ENCODE peak calls at places on chromosomes 11 and 22, in four cellular contexts. M, T, B and Z are unnamed samples.

GRCh38 chr11:79344765-79345164 is 96.1 kb downstream of the TENM4 start:
- DNase-seq in M (no peak), T (no peak), B (no peak), Z (no peak)

GRCh38 chr22:27105142-27106025 is 448.0 kb downstream of the MIAT start:
- DNase-seq in M (no peak), T (no peak), B (no peak), Z (no peak)

GRCh38 chr11:119375629-119376196 is 5.8 kb downstream of the USP2 start:
- DNase-seq in M (peak; percentile 2), T (no peak), B (no peak), Z (no peak)

GRCh38 chr11:12556155-12556554 is 118.1 kb upstream of the TEAD1 start:
- DNase-seq in M (no peak), T (no peak), B (no peak), Z (no peak)

GRCh38 chr11:12449961-12450715 is 72.8 kb downstream of the PARVA start:
- DNase-seq in M (no peak), T (no peak), B (no peak), Z (no peak)

GRCh38 chr22:26643368-26644100 is 13.9 kb upstream of the MIAT start:
- DNase-seq in M (no peak), T (no peak), B (no peak), Z (no peak)

GRCh38 chr22:37186228-37186996 is 1.6 kb downstream of the C1QTNF6 start:
- DNase-seq in M (no peak), T (peak; percentile 83), B (no peak), Z (peak; percentile 33)

GRCh38 chr11:130359419-130359818 is 44.7 kb upstream of the ZBTB44 start:
- DNase-seq in M (no peak), T (no peak), B (no peak), Z (no peak)

GRCh38 chr11:85062626-85063025 is 564.5 kb downstream of the DLG2 start:
- DNase-seq in M (no peak), T (peak; percentile 4), B (no peak), Z (no peak)

GRCh38 chr11:66409226-66409625 is 11.6 kb upstream of the NPAS4 start:
- DNase-seq in M (no peak), T (no peak), B (no peak), Z (no peak)

GRCh38 chr22:23384899-23385298 is 195.2 kb downstream of the IGLL1 start:
- DNase-seq in M (no peak), T (no peak), B (no peak), Z (no peak)

GRCh38 chr11:65915101-65915820 is 3.6 kb downstream of the C11orf68 start:
- DNase-seq in M (no peak), T (no peak), B (no peak), Z (no peak)

GRCh38 chr11:60912851-60913550 is 957 bp upstream of the TMEM109 start:
- DNase-seq in M (no peak), T (no peak), B (no peak), Z (no peak)

GRCh38 chr22:46504586-46504985 is 32.8 kb downstream of the CELSR1 start:
- DNase-seq in M (no peak), T (no peak), B (no peak), Z (no peak)

GRCh38 chr11:10122337-10123197 is 171.5 kb downstream of the SBF2 start:
- DNase-seq in M (no peak), T (no peak), B (no peak), Z (no peak)

GRCh38 chr11:70699294-70700221 is 301.2 kb downstream of the CTTN start:
- DNase-seq in M (no peak), T (no peak), B (no peak), Z (peak; percentile 9)

GRCh38 chr22:45575173-45575572 is 72.5 kb downstream of the FBLN1 start:
- DNase-seq in M (no peak), T (no peak), B (no peak), Z (no peak)

GRCh38 chr11:128492461-128492860 is 94.9 kb downstream of the ETS1 start:
- DNase-seq in M (no peak), T (no peak), B (no peak), Z (no peak)